ENCODE peak calls at places on chromosomes 3 and 15, in five cellular contexts. B, D, Z, Y and E are unnamed samples.
A peak's percentile ranks its signal among the peaks of the same experiment; 100 is the strongest.

GRCh38 chr15:100039994-100040393 is 301.8 kb downstream of the ADAMTS17 start:
- DNase-seq in B (no peak), Z (no peak), Y (no peak), D (no peak), E (no peak)

GRCh38 chr15:72599855-72600464 is 54.5 kb upstream of the GOLGA6B start:
- DNase-seq in D (no peak), B (peak; percentile 39), Z (peak; percentile 49), Y (no peak), E (no peak)

GRCh38 chr3:195117978-195118581 is 152.9 kb downstream of the XXYLT1 start:
- DNase-seq in Z (no peak), B (peak; percentile 69), D (no peak), Y (no peak), E (no peak)

GRCh38 chr3:32643816-32644215 is 41.2 kb upstream of the CNOT10 start:
- DNase-seq in Y (no peak), D (no peak), B (no peak), Z (no peak), E (no peak)

GRCh38 chr15:52100807-52101206 is 11.8 kb downstream of the BCL2L10 start:
- DNase-seq in B (peak; percentile 82), D (no peak), Z (peak; percentile 73), Y (peak; percentile 56), E (peak; percentile 60)

GRCh38 chr3:195253981-195254432 is 17.0 kb downstream of the XXYLT1 start:
- DNase-seq in Z (no peak), B (no peak), D (no peak), Y (no peak), E (no peak)

GRCh38 chr3:14839236-14839635 is 20.5 kb downstream of the FGD5 start:
- DNase-seq in B (no peak), Y (no peak), D (no peak), Z (no peak), E (no peak)

GRCh38 chr3:113948015-113948917 is 453 bp downstream of the ZDHHC23 start:
- DNase-seq in Y (no peak), B (no peak), Z (peak; percentile 66), D (peak; percentile 46), E (no peak)

GRCh38 chr3:192831111-192831644 is 86.5 kb downstream of the MB21D2 start:
- DNase-seq in Y (no peak), Z (no peak), D (no peak), B (peak; percentile 84), E (no peak)

GRCh38 chr3:136366289-136366688 is 116.1 kb downstream of the PCCB start:
- DNase-seq in Y (no peak), Z (no peak), D (peak; percentile 7), B (no peak), E (no peak)

GRCh38 chr3:78634316-78634715 is 1133.5 kb downstream of the ROBO1 start:
- DNase-seq in B (no peak), Y (no peak), Z (no peak), D (no peak), E (no peak)

GRCh38 chr3:170705136-170705535 is 119.3 kb upstream of the SLC7A14 start:
- DNase-seq in B (no peak), Y (no peak), Z (no peak), D (no peak), E (no peak)

GRCh38 chr3:66639794-66640356 is 139.1 kb upstream of the LRIG1 start:
- DNase-seq in B (no peak), Z (no peak), Y (no peak), D (no peak), E (no peak)

GRCh38 chr15:55954862-55955605 is 38.4 kb downstream of the NEDD4 start:
- DNase-seq in Z (no peak), B (no peak), Y (no peak), D (no peak), E (no peak)

GRCh38 chr3:14206548-14207177 is 28.0 kb downstream of the LSM3 start:
- DNase-seq in B (no peak), Z (no peak), D (no peak), Y (no peak), E (no peak)

GRCh38 chr15:100111103-100112060 is 230.4 kb downstream of the ADAMTS17 start:
- DNase-seq in D (peak; percentile 39), Z (peak; percentile 23), Y (no peak), B (peak; percentile 90), E (peak; percentile 95)

GRCh38 chr3:182533394-182533793 is 259.9 kb upstream of the ATP11B start:
- DNase-seq in Z (no peak), Y (no peak), D (peak; percentile 72), B (no peak), E (no peak)